ENCODE peak calls at places on chromosomes 5 and 9, in eight cellular contexts. C, B, A, U, Y, S, X and D are unnamed samples.

GRCh38 chr5:14531668-14532067 is 49.9 kb upstream of the OTULINL start:
- DNase-seq in C (no peak), B (no peak), A (no peak), U (no peak), Y (no peak), S (no peak), X (no peak), D (no peak)

GRCh38 chr5:162274684-162275083 is 207.1 kb downstream of the GABRG2 start:
- DNase-seq in C (no peak), B (no peak), A (no peak), U (no peak), Y (no peak), S (no peak), X (no peak), D (no peak)

GRCh38 chr9:76438841-76439588 is 20.0 kb upstream of the GCNT1 start:
- DNase-seq in C (no peak), B (no peak), A (no peak), U (no peak), Y (no peak), S (no peak), X (no peak), D (no peak)

GRCh38 chr9:90088411-90088810 is 483.6 kb downstream of the GADD45G start:
- DNase-seq in C (no peak), B (no peak), A (no peak), U (no peak), Y (no peak), S (no peak), X (no peak), D (no peak)

GRCh38 chr9:133112361-133113026 is 8.5 kb downstream of the RALGDS start:
- DNase-seq in C (no peak), B (peak), A (no peak), U (no peak), Y (no peak), S (no peak), X (no peak), D (no peak)

GRCh38 chr5:39270172-39270848 is 50.9 kb upstream of the FYB1 start:
- DNase-seq in C (no peak), B (no peak), A (no peak), U (no peak), Y (no peak), S (no peak), X (no peak), D (no peak)

GRCh38 chr5:91119941-91120850 is 262.9 kb downstream of the ARRDC3 start:
- DNase-seq in C (no peak), B (no peak), A (no peak), U (no peak), Y (no peak), S (no peak), X (no peak), D (no peak)

GRCh38 chr5:174608631-174609097 is 115.7 kb upstream of the MSX2 start:
- DNase-seq in C (no peak), B (peak), A (no peak), U (peak), Y (no peak), S (no peak), X (no peak), D (no peak)

GRCh38 chr9:126157826-126158431 is 168.7 kb upstream of the MVB12B start:
- DNase-seq in C (no peak), B (peak), A (no peak), U (no peak), Y (no peak), S (no peak), X (no peak), D (no peak)

GRCh38 chr9:125812403-125812802 is 65.2 kb downstream of the PBX3 start:
- DNase-seq in C (no peak), B (no peak), A (no peak), U (no peak), Y (no peak), S (no peak), X (no peak), D (no peak)

GRCh38 chr5:142784405-142784955 is 14.3 kb downstream of the ARHGAP26 start:
- DNase-seq in C (no peak), B (no peak), A (no peak), U (no peak), Y (no peak), S (no peak), X (no peak), D (no peak)

GRCh38 chr9:116543731-116544400 is 143.2 kb upstream of the TRIM32 start:
- DNase-seq in C (no peak), B (no peak), A (no peak), U (no peak), Y (no peak), S (no peak), X (no peak), D (no peak)